ENCODE peak calls at places on chromosomes 12 and 14, in four cellular contexts. Q is fibroblast of mammary gland, V is fibroblast of villous mesenchyme, B is fibroblast of lung. X is an unnamed sample.

GRCh38 chr12:54725233-54725843 is 77.2 kb upstream of the DCD start:
- DNase-seq in Q (peak; percentile 26), V (peak; percentile 6), B (no peak), X (peak; percentile 6)

GRCh38 chr14:56412453-56413434 is 166.9 kb upstream of the TMEM260 start:
- DNase-seq in Q (peak; percentile 11), V (peak; percentile 41), B (peak; percentile 16), X (no peak)

GRCh38 chr12:132840536-132840935 is 11.9 kb upstream of the GOLGA3 start:
- DNase-seq in Q (no peak), V (no peak), B (no peak), X (no peak)

GRCh38 chr12:124752437-124753229 is 111.0 kb downstream of the SCARB1 start:
- DNase-seq in Q (peak; percentile 90), V (no peak), B (peak; percentile 66), X (peak; percentile 74)

GRCh38 chr12:110498984-110499706 is 2.8 kb downstream of the VPS29 start:
- DNase-seq in Q (peak; percentile 57), V (peak; percentile 45), B (peak; percentile 52), X (peak; percentile 64)

GRCh38 chr12:82524636-82525035 is 162.1 kb upstream of the TMTC2 start:
- DNase-seq in Q (no peak), V (no peak), B (no peak), X (peak; percentile 3)

GRCh38 chr12:121187501-121187900 is 22.4 kb upstream of the P2RX4 start:
- DNase-seq in Q (no peak), V (no peak), B (no peak), X (no peak)

GRCh38 chr12:103917873-103918272 is 12.3 kb upstream of the HSP90B1 start:
- DNase-seq in Q (no peak), V (no peak), B (no peak), X (no peak)

GRCh38 chr14:37417833-37418232 is 177.2 kb downstream of the FOXA1 start:
- DNase-seq in Q (no peak), V (no peak), B (no peak), X (no peak)

GRCh38 chr14:62076825-62077660 is 314.8 kb downstream of the SNAPC1 start:
- DNase-seq in Q (no peak), V (no peak), B (no peak), X (no peak)

GRCh38 chr14:73462078-73462715 is 3.9 kb upstream of the NUMB start:
- DNase-seq in Q (peak; percentile 43), V (peak; percentile 82), B (peak; percentile 54), X (peak; percentile 63)

GRCh38 chr12:11085419-11085818 is 6.7 kb downstream of the TAS2R43 start:
- DNase-seq in Q (peak; percentile 27), V (no peak), B (peak; percentile 20), X (no peak)

GRCh38 chr14:95495538-95496025 is 20.9 kb downstream of the SYNE3 start:
- DNase-seq in Q (no peak), V (no peak), B (no peak), X (no peak)

GRCh38 chr12:24306001-24306400 is 356.5 kb upstream of the SOX5 start:
- DNase-seq in Q (no peak), V (no peak), B (no peak), X (no peak)

GRCh38 chr12:121034906-121035305 is 4.1 kb downstream of the OASL start:
- DNase-seq in Q (no peak), V (no peak), B (no peak), X (no peak)

GRCh38 chr12:30880061-30880460 is 46.5 kb upstream of the TSPAN11 start:
- DNase-seq in Q (no peak), V (no peak), B (no peak), X (no peak)

GRCh38 chr14:68535404-68536024 is 257.4 kb downstream of the ZFP36L1 start:
- DNase-seq in Q (peak; percentile 95), V (peak; percentile 86), B (peak; percentile 98), X (peak; percentile 93)

GRCh38 chr14:68663385-68664076 is 129.3 kb downstream of the ZFP36L1 start:
- DNase-seq in Q (peak; percentile 99), V (peak; percentile 52), B (peak; percentile 99), X (peak; percentile 36)

GRCh38 chr14:48086516-48086915 is 411.1 kb upstream of the MDGA2 start:
- DNase-seq in Q (no peak), V (no peak), B (no peak), X (no peak)

GRCh38 chr12:67630373-67631088 is 18.0 kb upstream of the DYRK2 start:
- DNase-seq in Q (no peak), V (no peak), B (peak; percentile 19), X (no peak)

GRCh38 chr14:103003351-103003615 is 54.1 kb downstream of the CDC42BPB start:
- DNase-seq in Q (no peak), V (no peak), B (no peak), X (no peak)

GRCh38 chr12:107064687-107065086 is 28.7 kb downstream of the CRY1 start:
- DNase-seq in Q (no peak), V (no peak), B (no peak), X (no peak)

GRCh38 chr12:164207-164606 is 49.8 kb downstream of the SLC6A12 start:
- DNase-seq in Q (no peak), V (no peak), B (no peak), X (no peak)

GRCh38 chr12:80040075-80040738 is 59.1 kb upstream of the OTOGL start:
- DNase-seq in Q (peak; percentile 71), V (no peak), B (peak; percentile 92), X (peak; percentile 50)

GRCh38 chr12:26937443-26937862 is 328 bp downstream of the INTS13 start:
- DNase-seq in Q (no peak), V (no peak), B (no peak), X (no peak)

GRCh38 chr12:46509135-46509534 is 136.6 kb upstream of the SLC38A2 start:
- DNase-seq in Q (no peak), V (no peak), B (no peak), X (no peak)

GRCh38 chr14:70907996-70908917 is 998 bp downstream of the PCNX1 start:
- DNase-seq in Q (peak; percentile 65), V (peak; percentile 64), B (peak; percentile 71), X (peak; percentile 55)

GRCh38 chr12:54980341-54980740 is 4.2 kb downstream of the TESPA1 start:
- DNase-seq in Q (no peak), V (no peak), B (no peak), X (no peak)

GRCh38 chr12:131994589-131994988 is 44.8 kb downstream of the EP400 start:
- DNase-seq in Q (no peak), V (no peak), B (no peak), X (no peak)

GRCh38 chr12:12881495-12881894 is 9.9 kb upstream of the GPRC5A start:
- DNase-seq in Q (peak; percentile 71), V (peak; percentile 41), B (peak; percentile 61), X (peak; percentile 56)

GRCh38 chr14:20606190-20606901 is 15.2 kb upstream of the RNASE12 start:
- DNase-seq in Q (peak; percentile 40), V (peak; percentile 35), B (no peak), X (peak; percentile 12)

GRCh38 chr12:66170606-66171005 is 810 bp upstream of the TMBIM4 start:
- DNase-seq in Q (no peak), V (no peak), B (no peak), X (no peak)
- H3K4me3 ChIP-seq in Q (no peak overlapping the region), V (peak overlapping the region; percentile 90), B (peak overlapping the region; percentile 82), X (peak overlapping the region; percentile 90)

DNA sequence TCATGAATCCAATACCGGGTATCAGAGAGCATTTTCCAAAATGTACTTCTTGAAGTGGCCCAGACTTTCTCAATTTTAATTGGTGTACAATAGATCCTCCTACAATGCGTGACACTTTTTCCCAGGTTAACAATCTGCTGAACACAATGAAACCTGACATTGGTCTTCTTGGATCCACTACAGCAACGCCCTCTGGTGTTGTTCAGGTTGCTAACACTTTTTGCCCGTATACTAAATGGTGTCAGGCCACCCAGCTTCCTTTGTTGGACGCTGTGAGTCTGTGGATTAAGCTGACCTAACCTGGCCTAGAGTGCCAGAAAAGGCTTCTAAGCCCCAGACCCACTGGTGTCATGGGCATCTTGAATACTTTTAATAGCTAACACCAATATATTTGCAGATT is 89.2 kb downstream of the KCNK10 start:
- DNase-seq in Q (peak; percentile 9), V (no peak), B (no peak), X (no peak)
- TF ChIP-seq CTCF in Q (peak; percentile 8), V (no peak), B (no peak), X (no peak)

GRCh38 chr12:5433840-5434646 is 2.1 kb downstream of the NTF3 start:
- DNase-seq in Q (no peak), V (no peak), B (no peak), X (no peak)
- H3K4me3 ChIP-seq in Q (no peak overlapping the region), V (peak overlapping the region; percentile 58), B (peak overlapping the region; percentile 79), X (peak overlapping the region; percentile 95)

GRCh38 chr12:48569946-48570345 is at the start of gene LALBA:
- DNase-seq in Q (no peak), V (no peak), B (no peak), X (no peak)
- TF ChIP-seq CTCF in Q (no peak), V (no peak), B (no peak), X (no peak)